ENCODE peak calls at places on chromosomes 6 and 20, in seven cellular contexts. C, I, X, T, Y, F and W are unnamed samples.

GRCh38 chr6:20153194-20153593 is 59.1 kb downstream of the MBOAT1 start:
- DNase-seq in C (no peak), I (no peak), X (no peak), T (no peak), Y (no peak), F (no peak), W (no peak)

GRCh38 chr6:130324657-130325056 is 41.2 kb upstream of the TMEM200A start:
- DNase-seq in C (no peak), I (no peak), X (no peak), T (no peak), Y (no peak), F (no peak), W (peak)

GRCh38 chr6:88238901-88239300 is 72.8 kb upstream of the CNR1 start:
- DNase-seq in C (no peak), I (no peak), X (no peak), T (no peak), Y (no peak), F (no peak), W (no peak)

GRCh38 chr6:41677430-41678045 is 39.3 kb downstream of the MDFI start:
- DNase-seq in C (no peak), I (no peak), X (no peak), T (no peak), Y (no peak), F (no peak), W (no peak)

GRCh38 chr20:14264869-14265268 is 72.5 kb downstream of the FLRT3 start:
- DNase-seq in C (no peak), I (no peak), X (no peak), T (no peak), Y (no peak), F (no peak), W (peak)

GRCh38 chr6:90484903-90485302 is 102.0 kb downstream of the MAP3K7 start:
- DNase-seq in C (no peak), I (no peak), X (no peak), T (no peak), Y (no peak), F (no peak), W (no peak)

GRCh38 chr6:3517350-3517749 is 60.5 kb upstream of the SLC22A23 start:
- DNase-seq in C (no peak), I (no peak), X (no peak), T (no peak), Y (no peak), F (no peak), W (peak)

GRCh38 chr20:47432251-47433210 is 69.2 kb upstream of the NCOA3 start:
- DNase-seq in C (no peak), I (no peak), X (no peak), T (no peak), Y (no peak), F (no peak), W (peak)

GRCh38 chr6:136723780-136724179 is 68.5 kb downstream of the MAP3K5 start:
- DNase-seq in C (no peak), I (no peak), X (peak), T (no peak), Y (peak), F (no peak), W (peak)

GRCh38 chr20:37151529-37151928 is 27.6 kb upstream of the RPN2 start:
- DNase-seq in C (no peak), I (no peak), X (no peak), T (no peak), Y (no peak), F (no peak), W (no peak)

GRCh38 chr20:8315639-8316573 is 183.8 kb downstream of the PLCB1 start:
- DNase-seq in C (no peak), I (no peak), X (no peak), T (no peak), Y (no peak), F (no peak), W (no peak)

GRCh38 chr20:64101731-64102621 is 5.4 kb downstream of the NPBWR2 start:
- DNase-seq in C (peak), I (peak), X (peak), T (peak), Y (peak), F (no peak), W (no peak)

GRCh38 chr6:11522819-11523218 is 14.7 kb upstream of the TMEM170B start:
- DNase-seq in C (no peak), I (no peak), X (no peak), T (no peak), Y (no peak), F (no peak), W (peak)

DNA sequence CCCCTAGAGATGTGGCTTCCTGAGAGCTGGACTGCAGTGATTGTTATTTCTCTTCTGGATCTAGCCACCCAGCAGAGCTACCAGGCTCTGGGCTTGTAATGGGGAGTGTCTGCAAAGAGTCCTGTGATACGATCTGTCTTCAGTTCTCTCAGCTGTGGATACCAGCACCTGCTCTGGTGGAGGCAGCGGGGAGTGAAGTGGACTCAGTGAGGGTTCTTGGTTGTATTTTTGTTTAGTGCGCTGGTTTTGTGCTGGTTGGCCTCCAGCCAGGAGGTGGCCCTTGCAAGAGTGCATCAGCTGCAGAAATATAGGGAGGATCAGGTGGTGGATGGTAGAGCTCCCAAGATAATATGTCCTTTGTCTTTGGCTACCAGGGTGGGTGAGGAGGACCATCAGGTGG is 33.7 kb downstream of the PAX1 start:
- DNase-seq in C (no peak), I (no peak), X (no peak), T (no peak), Y (no peak), F (no peak), W (no peak)
- TF ChIP-seq CTCF in C (no peak), I (no peak), X (no peak), T (no peak), Y (no peak), F (no peak), W (no peak)

GRCh38 chr6:151240861-151241642 is 1.3 kb downstream of the AKAP12 start:
- DNase-seq in C (peak), I (peak), X (no peak), T (peak), Y (no peak), F (no peak), W (peak)

GRCh38 chr6:151239603-151240035 is at the start of gene AKAP12:
- DNase-seq in C (peak), I (peak), X (no peak), T (peak), Y (no peak), F (no peak), W (no peak)

GRCh38 chr6:151241853-151242252 is 2.1 kb downstream of the AKAP12 start:
- DNase-seq in C (no peak), I (no peak), X (no peak), T (no peak), Y (no peak), F (no peak), W (no peak)

GRCh38 chr6:151240036-151240685 is 394 bp downstream of the AKAP12 start:
- DNase-seq in C (peak), I (peak), X (no peak), T (peak), Y (no peak), F (peak), W (peak)

GRCh38 chr6:151242420-151242841 is 2.7 kb downstream of the AKAP12 start:
- DNase-seq in C (no peak), I (no peak), X (no peak), T (no peak), Y (no peak), F (no peak), W (no peak)
- TF ChIP-seq CTCF in C (no peak), I (no peak), X (no peak), T (no peak), Y (no peak), F (no peak), W (no peak)

GRCh38 chr20:43839793-43840199 is 74.9 kb upstream of the TOX2 start:
- DNase-seq in C (no peak), I (no peak), X (no peak), T (no peak), Y (no peak), F (no peak), W (no peak)

GRCh38 chr20:43842126-43843020 is 72.3 kb upstream of the TOX2 start:
- DNase-seq in C (no peak), I (no peak), X (no peak), T (no peak), Y (no peak), F (no peak), W (no peak)

GRCh38 chr20:43837856-43838702 is 76.6 kb upstream of the TOX2 start:
- DNase-seq in C (no peak), I (no peak), X (no peak), T (no peak), Y (no peak), F (no peak), W (no peak)

GRCh38 chr20:43838703-43839060 is 76.0 kb upstream of the TOX2 start:
- DNase-seq in C (no peak), I (no peak), X (no peak), T (no peak), Y (no peak), F (no peak), W (no peak)

GRCh38 chr20:43840382-43841070 is 74.1 kb upstream of the TOX2 start:
- DNase-seq in C (no peak), I (no peak), X (peak), T (peak), Y (peak), F (no peak), W (peak)
- TF ChIP-seq CTCF in C (no peak), I (peak), X (peak), T (no peak), Y (peak), F (peak), W (peak)

GRCh38 chr6:125966569-125966968 is 10.0 kb downstream of the HINT3 start:
- DNase-seq in C (no peak), I (no peak), X (no peak), T (no peak), Y (no peak), F (no peak), W (no peak)
- TF ChIP-seq CTCF in C (no peak), I (no peak), X (peak), T (no peak), Y (no peak), F (no peak), W (no peak)

DNA sequence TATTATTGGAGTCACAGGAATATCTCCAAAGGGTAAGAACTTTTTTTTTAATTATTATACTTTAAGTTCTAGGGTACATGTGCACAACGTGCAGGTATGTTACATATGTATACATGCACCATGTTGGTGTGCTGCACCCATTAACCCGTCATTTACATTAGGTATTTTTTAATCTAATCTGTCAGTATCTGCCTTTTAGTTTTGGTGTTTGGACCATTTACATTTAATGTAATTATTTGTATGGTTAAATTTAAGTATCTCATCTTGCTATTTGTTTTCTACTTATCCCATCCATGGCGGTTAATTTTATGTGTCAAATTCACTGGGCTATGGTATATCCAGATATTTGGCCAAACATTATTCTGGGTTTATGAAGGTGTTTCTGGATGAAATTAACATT is 15.4 kb upstream of the OPN5 start:
- DNase-seq in C (no peak), I (no peak), X (no peak), T (no peak), Y (no peak), F (no peak), W (no peak)
- TF ChIP-seq CTCF in C (no peak), I (no peak), X (no peak), T (no peak), Y (no peak), F (no peak), W (no peak)

DNA sequence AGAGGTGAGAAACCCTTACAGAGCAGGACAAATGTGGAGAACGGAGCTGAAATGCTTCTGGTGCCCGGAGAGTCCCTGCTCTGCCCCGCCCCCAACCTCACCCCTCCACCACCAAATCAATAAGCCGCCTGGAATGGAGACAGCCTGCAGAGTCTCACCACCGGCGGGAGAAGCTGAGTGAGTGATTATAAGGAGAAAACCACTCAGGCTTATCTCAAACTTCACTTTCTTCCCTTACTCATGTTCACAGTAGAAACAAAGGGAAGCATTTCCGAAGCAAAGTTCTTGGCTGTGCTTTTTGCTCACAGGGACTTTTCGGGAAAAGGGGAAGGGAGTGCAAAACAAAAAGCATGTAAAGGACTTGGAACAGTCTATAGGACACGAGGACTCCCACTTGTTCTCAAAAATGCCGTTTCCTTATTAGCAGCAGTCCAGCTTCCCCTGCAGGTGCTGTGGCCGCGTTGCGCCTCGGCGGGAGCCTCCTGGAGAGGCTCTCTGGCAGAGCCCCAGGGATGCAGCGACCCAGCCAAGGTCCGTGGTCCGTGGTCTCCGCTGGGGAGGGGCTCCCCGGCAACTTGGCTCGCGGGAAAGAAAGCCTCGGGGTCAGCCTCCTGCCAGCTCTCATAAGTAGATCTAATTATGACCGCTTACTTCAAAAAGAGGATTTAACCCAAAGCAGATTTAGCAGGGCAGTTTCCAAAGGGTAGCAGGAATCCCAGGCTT is 64.8 kb upstream of the TMEM30A start:
- DNase-seq in C (no peak), I (peak), X (no peak), T (peak), Y (no peak), F (peak), W (peak)
- TF ChIP-seq CTCF in C (no peak), I (peak), X (no peak), T (no peak), Y (no peak), F (peak), W (no peak)

GRCh38 chr6:138521800-138522199 is 22.5 kb upstream of the NHSL1 start:
- DNase-seq in C (no peak), I (no peak), X (no peak), T (no peak), Y (no peak), F (no peak), W (no peak)

GRCh38 chr6:138522611-138523010 is 23.3 kb upstream of the NHSL1 start:
- DNase-seq in C (no peak), I (no peak), X (no peak), T (no peak), Y (no peak), F (no peak), W (no peak)

GRCh38 chr6:138518054-138518453 is 18.8 kb upstream of the NHSL1 start:
- DNase-seq in C (no peak), I (no peak), X (no peak), T (no peak), Y (no peak), F (no peak), W (no peak)

GRCh38 chr6:138517635-138518034 is 18.3 kb upstream of the NHSL1 start:
- DNase-seq in C (no peak), I (no peak), X (peak), T (peak), Y (peak), F (no peak), W (peak)

DNA sequence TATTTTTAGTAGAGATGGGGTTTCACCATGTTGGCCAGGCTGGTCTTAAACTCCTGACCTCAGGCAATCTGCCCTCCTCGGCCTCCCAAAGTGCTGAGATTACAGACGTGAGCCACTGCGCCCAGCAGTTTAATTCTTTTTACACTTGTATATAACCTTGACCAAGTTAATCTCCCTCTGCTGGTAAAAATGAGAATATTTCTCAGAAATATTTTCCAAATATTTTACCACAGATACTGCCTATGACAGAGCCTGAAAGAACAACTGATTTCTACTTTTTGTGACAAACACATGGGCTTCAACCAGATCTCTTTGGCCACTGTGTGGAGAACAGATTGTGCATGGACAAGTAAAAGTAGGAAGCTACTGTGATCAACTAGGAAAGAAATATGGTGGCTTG is 21.2 kb upstream of the NHSL1 start:
- DNase-seq in C (no peak), I (no peak), X (peak), T (no peak), Y (no peak), F (no peak), W (peak)
- TF ChIP-seq CTCF in C (peak), I (peak), X (peak), T (peak), Y (peak), F (peak), W (peak)

GRCh38 chr6:42961020-42961470 is 491 bp downstream of the GNMT start:
- DNase-seq in C (no peak), I (no peak), X (no peak), T (no peak), Y (no peak), F (no peak), W (peak)

GRCh38 chr6:42963179-42963854 is 2.8 kb downstream of the GNMT start:
- DNase-seq in C (no peak), I (no peak), X (no peak), T (no peak), Y (no peak), F (no peak), W (no peak)

GRCh38 chr6:42962502-42963178 is 2.1 kb downstream of the GNMT start:
- DNase-seq in C (no peak), I (no peak), X (no peak), T (no peak), Y (no peak), F (no peak), W (no peak)

GRCh38 chr6:42962096-42962495 is 1.5 kb downstream of the GNMT start:
- DNase-seq in C (no peak), I (no peak), X (no peak), T (no peak), Y (no peak), F (no peak), W (no peak)

GRCh38 chr6:42963855-42964605 is 3.5 kb downstream of the GNMT start:
- DNase-seq in C (no peak), I (no peak), X (peak), T (peak), Y (no peak), F (no peak), W (peak)
- TF ChIP-seq CTCF in C (no peak), I (peak), X (peak), T (peak), Y (no peak), F (peak), W (no peak)

GRCh38 chr6:147806697-147807096 is 298.2 kb downstream of the SAMD5 start:
- DNase-seq in C (no peak), I (no peak), X (no peak), T (no peak), Y (no peak), F (no peak), W (no peak)
- TF ChIP-seq CTCF in C (no peak), I (no peak), X (peak), T (no peak), Y (no peak), F (no peak), W (no peak)

GRCh38 chr6:63307581-63308246 is 12.1 kb downstream of the LGSN start:
- DNase-seq in C (no peak), I (no peak), X (peak), T (peak), Y (no peak), F (no peak), W (peak)
- TF ChIP-seq CTCF in C (peak), I (peak), X (peak), T (no peak), Y (no peak), F (peak), W (peak)